ENCODE peak calls at places on chromosome 16, in six cellular contexts. F is neuronal stem cell, S is T-cell, A is Caco-2, W is small intestine, R is AG09309. K is an unnamed sample.

GRCh38 chr16:84082110-84082509 is 34.6 kb downstream of the MBTPS1 start:
- DNase-seq in S (no peak), A (no peak), F (no peak), R (no peak), W (no peak), K (no peak)

GRCh38 chr16:1537138-1537577 is 3.7 kb downstream of the TMEM204 start:
- DNase-seq in R (no peak), F (no peak), S (no peak), A (no peak), W (no peak), K (no peak)

GRCh38 chr16:31453255-31454204 is 5.8 kb upstream of the ARMC5 start:
- DNase-seq in S (no peak), W (peak; percentile 84), R (no peak), F (no peak), A (no peak), K (no peak)

GRCh38 chr16:28090646-28091377 is 27.3 kb upstream of the GSG1L start:
- DNase-seq in A (no peak), W (no peak), S (no peak), F (no peak), R (no peak), K (no peak)

GRCh38 chr16:75000481-75001081 is 1.8 kb downstream of the ZNRF1 start:
- DNase-seq in R (no peak), F (no peak), S (no peak), A (no peak), W (no peak), K (no peak)

GRCh38 chr16:11757671-11758545 is 15.3 kb upstream of the TXNDC11 start:
- DNase-seq in S (no peak), W (peak; percentile 91), A (peak; percentile 52), F (no peak), R (no peak), K (no peak)

GRCh38 chr16:14193316-14193871 is 122.3 kb downstream of the MRTFB start:
- DNase-seq in S (peak; percentile 6), R (no peak), W (peak; percentile 62), F (no peak), A (no peak), K (no peak)

GRCh38 chr16:57608462-57609113 is 19.8 kb upstream of the ADGRG1 start:
- DNase-seq in W (no peak), F (no peak), R (no peak), S (no peak), A (no peak), K (no peak)

GRCh38 chr16:12771341-12771798 is 32.3 kb downstream of the CPPED1 start:
- DNase-seq in F (no peak), R (no peak), A (no peak), W (no peak), S (no peak), K (no peak)

GRCh38 chr16:89565256-89565505 is 4.7 kb downstream of the RPL13 start:
- DNase-seq in A (peak; percentile 69), R (no peak), S (no peak), F (no peak), W (no peak), K (no peak)

GRCh38 chr16:70715113-70715711 is 29.4 kb upstream of the MTSS2 start:
- DNase-seq in A (no peak), S (no peak), F (no peak), W (no peak), R (peak; percentile 99), K (no peak)

GRCh38 chr16:49350265-49351103 is 23.1 kb upstream of the C16orf78 start:
- DNase-seq in S (no peak), W (peak; percentile 56), A (peak; percentile 65), R (no peak), F (peak; percentile 62), K (no peak)

GRCh38 chr16:89054261-89054661 is 39.4 kb upstream of the ACSF3 start:
- DNase-seq in W (no peak), A (no peak), R (no peak), F (no peak), S (no peak), K (no peak)

GRCh38 chr16:12362482-12363458 is 386.2 kb downstream of the SNX29 start:
- DNase-seq in W (no peak), A (no peak), R (peak; percentile 8), F (no peak), S (no peak), K (no peak)

GRCh38 chr16:27374231-27374793 is 27.7 kb upstream of the IL21R start:
- DNase-seq in S (no peak), F (no peak), R (no peak), W (no peak), A (no peak), K (no peak)

GRCh38 chr16:79362312-79362970 is 238.1 kb downstream of the MAF start:
- DNase-seq in F (no peak), W (peak; percentile 67), R (no peak), A (no peak), S (no peak), K (no peak)

GRCh38 chr16:47057631-47057996 is 84.1 kb upstream of the DNAJA2 start:
- DNase-seq in S (no peak), F (no peak), R (no peak), A (no peak), W (no peak), K (no peak)

GRCh38 chr16:85017151-85017550 is 5.8 kb upstream of the ZDHHC7 start:
- DNase-seq in A (no peak), F (no peak), W (no peak), S (no peak), R (no peak), K (no peak)

GRCh38 chr16:700684-701584 is 4.7 kb downstream of the FBXL16 start:
- DNase-seq in W (no peak), S (no peak), A (no peak), F (peak; percentile 75), R (no peak), K (peak; percentile 68)

GRCh38 chr16:58652741-58653140 is 23.1 kb upstream of the CNOT1 start:
- DNase-seq in R (no peak), W (no peak), S (no peak), F (peak; percentile 12), A (no peak), K (no peak)

GRCh38 chr16:59021751-59022150 is 287.6 kb upstream of the GOT2 start:
- DNase-seq in A (no peak), F (no peak), S (no peak), R (no peak), W (no peak), K (no peak)

GRCh38 chr16:80526418-80527061 is 14.3 kb upstream of the DYNLRB2 start:
- DNase-seq in R (peak; percentile 25), A (peak; percentile 43), S (peak; percentile 40), W (peak; percentile 76), F (peak; percentile 67), K (peak; percentile 46)

GRCh38 chr16:73171901-73172619 is 124.1 kb upstream of the ZFHX3 start:
- DNase-seq in A (no peak), W (no peak), R (no peak), F (no peak), S (no peak), K (no peak)

GRCh38 chr16:20879175-20880053 is 20.7 kb downstream of the DCUN1D3 start:
- DNase-seq in R (no peak), A (no peak), S (no peak), W (no peak), F (no peak), K (no peak)

GRCh38 chr16:89174877-89175276 is 3.3 kb downstream of the CDH15 start:
- DNase-seq in S (no peak), W (no peak), A (no peak), R (no peak), F (no peak), K (no peak)

GRCh38 chr16:5216681-5217080 is 119.1 kb upstream of the EEF2KMT start:
- DNase-seq in W (no peak), F (no peak), A (no peak), S (no peak), R (no peak), K (no peak)

GRCh38 chr16:27706803-27707685 is 157.1 kb downstream of the KATNIP start:
- DNase-seq in W (no peak), A (no peak), S (no peak), R (no peak), F (no peak), K (no peak)

GRCh38 chr16:81489547-81490267 is 45.1 kb downstream of the CMIP start:
- DNase-seq in F (no peak), W (no peak), S (no peak), A (no peak), R (no peak), K (no peak)

GRCh38 chr16:31135535-31136286 is at the start of gene PRSS8:
- DNase-seq in W (peak; percentile 95), F (no peak), R (no peak), A (peak; percentile 89), S (no peak), K (no peak)

GRCh38 chr16:30697264-30698138 is 1.5 kb upstream of the SRCAP start:
- DNase-seq in F (no peak), R (no peak), A (no peak), S (no peak), W (no peak), K (no peak)

GRCh38 chr16:8850279-8850885 is 18.4 kb downstream of the CARHSP1 start:
- DNase-seq in F (no peak), W (no peak), A (no peak), S (no peak), R (no peak), K (no peak)

GRCh38 chr16:67541391-67542263 is 13.0 kb downstream of the RIPOR1 start:
- DNase-seq in A (no peak), W (no peak), R (no peak), S (no peak), F (no peak), K (no peak)

GRCh38 chr16:19555938-19556778 is 655 bp downstream of the VPS35L start:
- DNase-seq in W (no peak), A (no peak), S (no peak), R (no peak), F (peak; percentile 42), K (no peak)

GRCh38 chr16:58109881-58110280 is 19.3 kb downstream of the CFAP20 start:
- DNase-seq in S (no peak), F (no peak), A (no peak), R (no peak), W (no peak), K (no peak)

GRCh38 chr16:31386157-31386984 is 6.8 kb upstream of the ITGAD start:
- DNase-seq in R (peak; percentile 11), A (no peak), S (peak; percentile 12), W (peak; percentile 49), F (no peak), K (no peak)

GRCh38 chr16:52117171-52117570 is 429.8 kb downstream of the TOX3 start:
- DNase-seq in A (no peak), S (no peak), W (no peak), R (no peak), F (no peak), K (no peak)

GRCh38 chr16:29757950-29758466 is 12.2 kb upstream of the C16orf54 start:
- DNase-seq in S (no peak), W (no peak), F (no peak), A (peak; percentile 81), R (peak; percentile 59), K (no peak)

GRCh38 chr16:69204106-69204655 is 17.2 kb downstream of the SNTB2 start:
- DNase-seq in W (no peak), S (no peak), F (no peak), A (no peak), R (no peak), K (no peak)

GRCh38 chr16:78900039-78900811 is 700.3 kb downstream of the MAF start:
- DNase-seq in S (no peak), W (no peak), F (no peak), R (no peak), A (no peak), K (no peak)

GRCh38 chr16:14275934-14276333 is 204.8 kb downstream of the MRTFB start:
- DNase-seq in S (no peak), F (no peak), W (no peak), R (no peak), A (no peak), K (no peak)